ENCODE peak calls at places on chromosomes 1 and 21, in four cellular contexts. F is A549, G is WTC11, O is K562. D is an unnamed sample.

GRCh38 chr1:147781056-147781471 is 20.7 kb upstream of the GJA5 start:
- DNase-seq in F (no peak), G (no peak), O (no peak), D (no peak)

GRCh38 chr1:119141020-119141424 is 569 bp upstream of the WARS2 start:
- DNase-seq in F (peak; percentile 34), G (peak; percentile 54), O (no peak), D (peak; percentile 29)

GRCh38 chr1:219913005-219913404 is 15.4 kb downstream of the SLC30A10 start:
- DNase-seq in F (no peak), G (no peak), O (no peak), D (no peak)

GRCh38 chr1:55245781-55246180 is 30.6 kb upstream of the USP24 start:
- DNase-seq in F (no peak), G (no peak), O (no peak), D (no peak)

GRCh38 chr1:69534829-69535228 is 32.9 kb upstream of the LRRC7 start:
- DNase-seq in F (no peak), G (no peak), O (no peak), D (no peak)

GRCh38 chr1:167057297-167057688 is 32.9 kb downstream of the GPA33 start:
- DNase-seq in F (peak; percentile 76), G (peak; percentile 55), O (no peak), D (peak; percentile 39)

GRCh38 chr1:204821476-204821875 is 49.2 kb upstream of the NFASC start:
- DNase-seq in F (no peak), G (no peak), O (no peak), D (no peak)

GRCh38 chr1:208919371-208919770 is 664.1 kb upstream of the CAMK1G start:
- DNase-seq in F (no peak), G (no peak), O (no peak), D (no peak)

GRCh38 chr1:94755675-94756074 is 64.5 kb upstream of the SLC44A3 start:
- DNase-seq in F (peak; percentile 16), G (no peak), O (no peak), D (peak; percentile 81)

GRCh38 chr1:161177936-161178244 is 583 bp upstream of the B4GALT3 start:
- DNase-seq in F (no peak), G (no peak), O (no peak), D (no peak)

GRCh38 chr1:22709227-22709626 is 1.4 kb upstream of the EPHB2 start:
- DNase-seq in F (peak; percentile 30), G (peak; percentile 50), O (no peak), D (no peak)

GRCh38 chr1:59139396-59139795 is 157.5 kb upstream of the FGGY start:
- DNase-seq in F (peak; percentile 60), G (no peak), O (peak; percentile 15), D (peak; percentile 6)

GRCh38 chr21:44427241-44428120 is 27.8 kb upstream of the LRRC3 start:
- DNase-seq in F (no peak), G (no peak), O (no peak), D (no peak)

GRCh38 chr21:26512664-26513063 is 60.4 kb downstream of the CYYR1 start:
- DNase-seq in F (no peak), G (no peak), O (no peak), D (no peak)

GRCh38 chr1:234612352-234613127 is 2.6 kb upstream of the IRF2BP2 start:
- DNase-seq in F (peak; percentile 99), G (peak; percentile 40), O (peak; percentile 78), D (peak; percentile 100)

GRCh38 chr1:153058154-153058553 is 842 bp upstream of the SPRR2A start:
- DNase-seq in F (peak; percentile 10), G (no peak), O (no peak), D (no peak)

GRCh38 chr1:239247299-239247698 is 139.1 kb upstream of the CHRM3 start:
- DNase-seq in F (no peak), G (no peak), O (no peak), D (no peak)

GRCh38 chr1:54278941-54279422 is 79.0 kb downstream of the MRPL37 start:
- DNase-seq in F (no peak), G (no peak), O (no peak), D (no peak)

GRCh38 chr1:237386362-237387143 is 344.6 kb downstream of the RYR2 start:
- DNase-seq in F (peak; percentile 26), G (no peak), O (peak; percentile 31), D (peak; percentile 17)

GRCh38 chr1:228753236-228753741 is 18.0 kb downstream of the RHOU start:
- DNase-seq in F (no peak), G (no peak), O (no peak), D (no peak)

GRCh38 chr1:244022301-244022700 is 28.8 kb upstream of the ZBTB18 start:
- DNase-seq in F (no peak), G (no peak), O (no peak), D (no peak)

GRCh38 chr1:192878249-192878648 is 69.4 kb downstream of the RGS2 start:
- DNase-seq in F (no peak), G (no peak), O (no peak), D (no peak)

GRCh38 chr1:154809436-154810413 is 60.4 kb downstream of the KCNN3 start:
- DNase-seq in F (no peak), G (no peak), O (no peak), D (no peak)

GRCh38 chr1:165345502-165345901 is 11.0 kb downstream of the LMX1A start:
- DNase-seq in F (no peak), G (no peak), O (no peak), D (no peak)

GRCh38 chr21:45538381-45539045 is 3.7 kb downstream of the SLC19A1 start:
- DNase-seq in F (no peak), G (peak; percentile 4), O (no peak), D (no peak)

GRCh38 chr1:152543808-152544207 is 22.8 kb downstream of the LCE3E start:
- DNase-seq in F (peak; percentile 39), G (no peak), O (peak; percentile 23), D (no peak)

GRCh38 chr1:196607940-196608339 is 300 bp downstream of the KCNT2 start:
- DNase-seq in F (no peak), G (no peak), O (no peak), D (no peak)

GRCh38 chr1:243420968-243421675 is 165.3 kb downstream of the SDCCAG8 start:
- DNase-seq in F (no peak), G (no peak), O (no peak), D (no peak)

GRCh38 chr1:79497193-79497773 is 490.8 kb upstream of the ADGRL4 start:
- DNase-seq in F (peak; percentile 20), G (peak; percentile 36), O (peak; percentile 30), D (peak; percentile 3)

GRCh38 chr1:12398479-12398878 is 168.6 kb downstream of the VPS13D start:
- DNase-seq in F (no peak), G (no peak), O (no peak), D (no peak)

GRCh38 chr1:85582687-85583354 is 2.3 kb downstream of the CCN1 start:
- DNase-seq in F (peak; percentile 53), G (no peak), O (no peak), D (no peak)

GRCh38 chr21:42048870-42049577 is 22.1 kb upstream of the UMODL1 start:
- DNase-seq in F (no peak), G (no peak), O (no peak), D (no peak)

GRCh38 chr1:226949401-226949800 is 9.3 kb downstream of the COQ8A start:
- DNase-seq in F (no peak), G (no peak), O (no peak), D (no peak)

GRCh38 chr1:11875094-11875493 is 16.3 kb upstream of the NPPB start:
- DNase-seq in F (no peak), G (peak; percentile 45), O (no peak), D (no peak)

GRCh38 chr1:228013322-228014234 is 6.8 kb downstream of the WNT3A start:
- DNase-seq in F (no peak), G (no peak), O (no peak), D (no peak)

GRCh38 chr1:155170806-155171205 is 2.3 kb downstream of the KRTCAP2 start:
- DNase-seq in F (no peak), G (no peak), O (no peak), D (no peak)

GRCh38 chr1:7493711-7494110 is 277.4 kb upstream of the VAMP3 start:
- DNase-seq in F (no peak), G (no peak), O (no peak), D (no peak)

GRCh38 chr21:17257784-17258183 is 255.1 kb upstream of the CXADR start:
- DNase-seq in F (no peak), G (no peak), O (no peak), D (no peak)

GRCh38 chr1:9917901-9918300 is 7.8 kb upstream of the CTNNBIP1 start:
- DNase-seq in F (no peak), G (no peak), O (no peak), D (no peak)
- TF ChIP-seq USF2 in F (no peak), G (no peak), O (no peak), D (no peak)

DNA sequence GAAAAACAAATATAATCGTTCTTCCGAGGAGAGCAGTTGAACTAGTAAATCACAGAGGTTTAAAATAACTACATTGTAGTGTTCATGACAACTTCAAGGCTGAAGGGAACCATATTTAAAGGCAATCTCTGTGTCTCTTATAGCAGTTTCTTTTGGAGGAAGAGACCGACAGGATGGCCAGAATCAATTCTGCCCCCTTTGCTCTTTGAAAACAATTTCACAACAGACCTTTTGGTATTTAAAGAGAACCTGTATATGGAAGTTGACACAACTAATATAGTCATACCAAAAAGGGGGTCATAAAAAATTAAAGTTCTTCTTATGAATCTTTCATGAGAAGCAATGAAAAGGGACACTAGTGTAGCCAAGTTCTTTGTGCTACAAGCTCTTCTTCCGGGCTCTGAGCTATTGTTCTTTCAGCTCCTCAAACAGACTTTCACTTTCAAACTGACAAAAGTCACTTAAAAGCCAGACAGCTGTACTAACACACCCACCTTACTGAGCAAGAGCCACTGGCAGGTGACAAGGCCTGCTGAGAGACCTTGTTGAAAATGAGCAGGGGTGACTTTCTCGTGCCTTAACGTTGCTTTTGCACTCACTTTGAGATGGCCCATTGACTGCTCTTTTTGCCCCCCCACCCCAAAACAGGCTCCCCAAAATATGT is 31.0 kb downstream of the PROX1 start:
- DNase-seq in F (no peak), G (no peak), O (no peak), D (no peak)
- TF ChIP-seq NR3C1 in F (no peak), G (no peak), O (no peak), D (no peak)

DNA sequence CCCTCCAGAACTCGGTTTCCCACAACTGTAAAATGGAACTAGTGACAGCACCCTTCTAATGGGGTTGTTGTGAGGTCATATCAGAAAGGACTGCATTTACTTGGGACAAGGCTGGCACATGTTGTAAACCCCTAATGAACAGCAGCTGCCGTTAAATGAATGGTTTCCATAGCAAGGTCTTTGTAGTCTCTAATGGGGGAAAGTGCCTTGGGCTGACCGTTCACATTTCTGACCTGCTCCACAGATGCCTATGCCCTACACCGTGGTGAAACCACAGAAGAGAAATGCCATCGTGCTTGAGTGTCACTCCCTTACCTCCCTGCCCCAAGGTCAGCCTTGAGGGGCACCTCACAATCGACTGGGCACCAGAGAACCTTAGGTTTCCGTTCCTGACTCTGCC is 143.1 kb downstream of the ZSCAN20 start:
- DNase-seq in F (no peak), G (no peak), O (no peak), D (no peak)
- TF ChIP-seq USF2 in F (no peak), G (no peak), O (no peak), D (no peak)

DNA sequence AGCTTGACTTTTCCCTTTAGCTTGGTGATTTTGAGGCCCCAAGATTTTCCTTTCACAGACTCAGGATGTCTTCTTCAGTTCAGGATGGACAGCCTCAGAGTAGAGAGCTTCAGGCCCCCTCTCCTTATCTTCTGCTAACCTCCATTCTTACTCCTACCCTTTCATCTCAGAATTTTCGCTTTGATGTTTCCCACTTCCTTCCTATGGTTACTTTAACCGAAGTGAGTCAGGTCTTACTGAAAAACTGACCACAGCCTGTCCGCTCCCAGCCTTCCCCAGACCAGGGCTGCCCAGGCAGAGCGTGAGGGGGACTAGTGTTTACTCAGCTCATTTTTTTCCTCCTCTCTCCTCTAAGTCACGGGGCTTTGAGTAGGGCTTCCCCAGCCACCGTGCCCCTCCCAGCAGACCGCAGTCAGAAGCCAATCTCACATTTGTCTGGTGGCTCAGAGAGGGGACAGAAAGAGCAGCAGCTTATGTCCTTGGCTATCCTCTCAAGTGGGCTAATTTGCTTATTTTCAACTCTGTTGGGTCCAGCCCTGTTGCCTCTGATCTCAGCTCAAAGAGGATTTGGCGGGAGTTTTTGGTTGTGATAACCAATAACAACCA is 4.2 kb upstream of the IL19 start:
- DNase-seq in F (no peak), G (no peak), O (peak; percentile 40), D (peak; percentile 52)
- TF ChIP-seq NR3C1 in F (no peak), G (no peak), O (no peak), D (no peak)